ENCODE peak calls at places on chromosomes 12 and 14, in eight cellular contexts. V, Q, D, H, C, P, Y and M are unnamed samples.
A peak's percentile ranks its signal among the peaks of the same experiment; 100 is the strongest.

GRCh38 chr12:12999959-13000615 is at the start of gene HEBP1:
- DNase-seq in H (peak; percentile 84), Q (peak; percentile 85), P (peak; percentile 79), V (peak; percentile 97), Y (peak; percentile 96), D (peak; percentile 97), C (peak; percentile 96), M (peak; percentile 97)

GRCh38 chr14:95464524-95464923 is 51.9 kb downstream of the SYNE3 start:
- DNase-seq in V (no peak), Q (no peak), C (no peak), H (no peak), Y (no peak), P (no peak), D (no peak), M (no peak)

GRCh38 chr12:98830657-98831056 is 185.6 kb downstream of the APAF1 start:
- DNase-seq in V (no peak), D (no peak), Y (no peak), P (no peak), H (no peak), C (no peak), Q (no peak), M (no peak)

GRCh38 chr12:2294651-2295475 is 242.1 kb downstream of the CACNA1C start:
- DNase-seq in D (peak; percentile 71), C (peak; percentile 48), H (peak; percentile 69), P (no peak), Y (no peak), Q (no peak), V (no peak), M (no peak)

GRCh38 chr12:126811401-126811800 is 1455.6 kb upstream of the TMEM132C start:
- DNase-seq in V (no peak), Q (no peak), C (no peak), P (no peak), H (no peak), D (no peak), Y (no peak), M (no peak)

GRCh38 chr14:74401504-74402241 is 24.3 kb downstream of the SYNDIG1L start:
- DNase-seq in D (peak; percentile 18), Q (peak; percentile 47), C (peak; percentile 9), P (peak; percentile 68), H (no peak), V (peak; percentile 29), Y (peak; percentile 44), M (peak; percentile 38)

GRCh38 chr12:11623382-11623781 is 26.1 kb upstream of the ETV6 start:
- DNase-seq in C (no peak), H (peak; percentile 60), D (no peak), Q (no peak), Y (no peak), V (no peak), P (no peak), M (no peak)

GRCh38 chr14:90842726-90843125 is 26.5 kb upstream of the TTC7B start:
- DNase-seq in C (no peak), H (no peak), D (no peak), Q (peak; percentile 10), P (peak; percentile 10), V (no peak), Y (no peak), M (no peak)

GRCh38 chr14:77980475-77981321 is 180.8 kb downstream of the ADCK1 start:
- DNase-seq in H (no peak), C (no peak), D (no peak), Q (no peak), P (peak; percentile 74), V (no peak), Y (no peak), M (peak; percentile 83)

GRCh38 chr12:104494137-104494815 is 37.5 kb downstream of the CHST11 start:
- DNase-seq in H (no peak), V (no peak), C (no peak), P (no peak), Y (peak; percentile 51), Q (peak; percentile 32), D (peak; percentile 73), M (no peak)

GRCh38 chr14:60839657-60840056 is 105.1 kb downstream of the MNAT1 start:
- DNase-seq in V (no peak), Y (no peak), C (no peak), P (no peak), D (no peak), Q (no peak), H (no peak), M (no peak)

GRCh38 chr12:15701212-15701611 is 88.0 kb downstream of the EPS8 start:
- DNase-seq in P (no peak), C (no peak), H (peak; percentile 70), Q (no peak), D (peak; percentile 67), V (no peak), Y (no peak), M (no peak)

GRCh38 chr14:26873556-26873955 is 275.7 kb upstream of the NOVA1 start:
- DNase-seq in C (no peak), D (no peak), H (no peak), V (no peak), P (no peak), Y (no peak), Q (no peak), M (no peak)
- H3K9me3 ChIP-seq in C (no peaks in the 10 kb centered on the region), D (no peaks in the 10 kb centered on the region), H (peaks cover 2% of the 10 kb centered on the region), V (no peaks in the 10 kb centered on the region), P (no peaks in the 10 kb centered on the region), Y (peaks cover 13% of the 10 kb centered on the region), Q (no peaks in the 10 kb centered on the region), M (no peaks in the 10 kb centered on the region)

DNA sequence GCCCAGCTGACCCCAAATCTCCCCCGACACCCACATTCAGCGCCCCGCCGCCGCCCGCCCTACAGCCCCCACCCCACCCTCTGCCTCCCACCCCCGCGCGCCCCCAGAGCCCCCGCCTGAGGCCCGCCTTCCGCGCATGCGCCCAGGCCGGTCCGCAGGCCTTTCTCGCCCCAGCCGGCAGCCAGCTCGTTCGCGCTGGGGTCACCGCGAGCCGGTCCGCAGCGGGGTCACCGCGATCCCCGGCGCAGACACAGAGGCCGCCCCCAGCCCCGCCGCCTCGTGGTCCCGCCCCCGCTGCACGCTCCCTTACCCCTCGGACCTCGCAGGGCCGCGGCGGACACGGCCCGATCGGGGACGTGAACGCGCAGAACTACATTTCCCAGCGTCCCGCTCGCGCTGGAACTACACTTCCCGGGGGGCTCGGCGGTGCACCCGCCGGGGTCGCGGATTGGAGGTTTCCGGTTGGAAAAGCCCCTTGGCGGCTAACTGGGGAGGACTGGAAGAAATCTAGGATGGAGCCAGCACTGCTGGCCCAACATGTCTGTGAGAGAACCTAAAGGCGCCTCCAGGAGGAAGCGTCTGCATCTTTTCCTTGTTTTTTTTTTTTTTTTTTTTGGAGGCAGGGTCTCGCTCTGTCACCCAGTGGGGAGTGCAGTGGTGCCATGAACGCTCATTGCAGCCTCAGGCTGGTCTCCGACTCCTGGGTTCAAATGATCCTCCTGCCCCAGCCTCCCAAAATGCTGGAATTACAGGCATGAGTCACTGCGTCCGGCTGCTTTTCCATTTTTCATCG is at the start of gene ZNF605:
- DNase-seq in Q (peak; percentile 57), P (peak; percentile 84), D (peak; percentile 95), H (peak; percentile 89), V (peak; percentile 92), C (peak; percentile 75), Y (peak; percentile 71), M (peak; percentile 87)
- H3K9me3 ChIP-seq in Q (peaks cover 33% of the 10 kb centered on the region), P (peaks cover 13% of the 10 kb centered on the region), D (no peaks in the 10 kb centered on the region), H (peaks cover 30% of the 10 kb centered on the region), V (peaks cover 27% of the 10 kb centered on the region), C (peaks cover 14% of the 10 kb centered on the region), Y (no peaks in the 10 kb centered on the region), M (peaks cover 20% of the 10 kb centered on the region)

DNA sequence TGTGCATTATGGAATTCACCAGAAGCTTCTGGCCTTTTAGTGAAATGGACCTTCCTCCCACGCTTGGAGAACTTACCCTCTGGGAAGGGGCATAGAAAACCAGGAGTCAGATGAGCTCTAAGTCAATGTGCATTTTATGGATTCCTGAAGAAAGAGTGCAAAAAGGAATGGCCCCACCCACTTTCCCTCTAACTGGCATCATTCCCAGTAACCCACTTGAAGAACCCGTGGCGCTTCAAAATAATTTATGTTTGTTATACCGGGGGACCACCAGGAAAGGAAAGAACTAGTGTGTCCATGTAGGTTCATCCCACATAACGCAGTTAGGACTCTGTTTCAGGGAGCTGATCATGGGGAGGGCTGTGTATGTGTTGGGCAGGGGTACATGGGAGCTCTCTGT is 1153.4 kb downstream of the TMEM121 start:
- DNase-seq in H (no peak), D (no peak), P (no peak), V (no peak), Q (no peak), C (no peak), Y (no peak), M (no peak)
- H3K9me3 ChIP-seq in H (peaks cover 8% of the 10 kb centered on the region), D (no peaks in the 10 kb centered on the region), P (no peaks in the 10 kb centered on the region), V (no peaks in the 10 kb centered on the region), Q (no peaks in the 10 kb centered on the region), C (no peaks in the 10 kb centered on the region), Y (no peaks in the 10 kb centered on the region), M (no peaks in the 10 kb centered on the region)

GRCh38 chr14:105528197-105528858 is 1.9 kb downstream of the TMEM121 start:
- DNase-seq in P (peak; percentile 83), C (peak; percentile 67), D (peak; percentile 90), V (peak; percentile 79), Y (peak; percentile 70), H (peak; percentile 62), Q (peak; percentile 50), M (peak; percentile 83)
- H3K9me3 ChIP-seq in P (no peaks in the 10 kb centered on the region), C (no peaks in the 10 kb centered on the region), D (no peaks in the 10 kb centered on the region), V (no peaks in the 10 kb centered on the region), Y (no peaks in the 10 kb centered on the region), H (no peaks in the 10 kb centered on the region), Q (no peaks in the 10 kb centered on the region), M (no peaks in the 10 kb centered on the region)

DNA sequence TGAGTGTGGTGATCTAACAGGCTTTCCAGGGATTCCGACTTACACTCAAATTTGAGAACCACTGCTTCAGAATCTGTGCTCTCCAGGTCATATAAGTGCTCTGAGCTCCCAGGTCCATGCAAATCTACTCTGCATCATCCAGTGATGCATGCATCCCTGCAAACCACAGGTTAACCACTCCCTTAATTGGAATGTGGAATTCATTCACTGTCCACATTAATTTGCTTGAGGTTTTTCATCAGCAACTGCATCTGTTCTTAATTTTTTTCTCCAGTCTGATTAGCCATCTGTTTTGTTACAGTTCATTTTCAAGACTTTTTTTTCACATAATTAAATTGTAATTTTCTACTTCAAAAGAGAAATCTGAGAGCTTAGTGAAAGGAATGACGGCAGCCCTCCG is 43.4 kb upstream of the RIN3 start:
- DNase-seq in P (no peak), Y (no peak), V (no peak), C (no peak), D (peak; percentile 85), Q (no peak), H (peak; percentile 65), M (no peak)
- H3K9me3 ChIP-seq in P (peaks cover 3% of the 10 kb centered on the region), Y (peaks cover 13% of the 10 kb centered on the region), V (peaks cover 26% of the 10 kb centered on the region), C (no peaks in the 10 kb centered on the region), D (no peaks in the 10 kb centered on the region), Q (peaks cover 9% of the 10 kb centered on the region), H (peaks cover 2% of the 10 kb centered on the region), M (peaks cover 12% of the 10 kb centered on the region)

DNA sequence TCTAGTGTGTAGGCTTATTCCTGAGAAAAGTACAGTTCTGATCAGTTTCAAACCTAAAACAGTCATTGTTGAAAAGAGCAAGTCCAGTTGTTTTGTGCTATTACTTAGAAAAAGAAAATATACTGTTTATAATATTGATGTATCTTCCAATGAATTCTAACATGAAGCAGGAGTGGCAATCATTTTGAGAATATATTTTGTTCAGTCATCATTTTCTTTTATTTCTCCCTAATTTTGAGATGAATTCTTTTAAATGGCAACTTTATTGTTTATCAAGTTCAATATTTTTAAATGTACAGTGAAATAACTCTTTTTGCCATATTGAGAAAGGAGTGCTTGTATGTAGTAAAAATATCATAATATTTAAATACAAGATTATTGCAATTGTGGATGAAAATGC is 862.2 kb upstream of the MDGA2 start:
- DNase-seq in Y (no peak), C (no peak), P (no peak), D (no peak), Q (no peak), H (no peak), V (no peak), M (no peak)
- H3K9me3 ChIP-seq in Y (no peaks in the 10 kb centered on the region), C (no peaks in the 10 kb centered on the region), P (no peaks in the 10 kb centered on the region), D (no peaks in the 10 kb centered on the region), Q (no peaks in the 10 kb centered on the region), H (no peaks in the 10 kb centered on the region), V (no peaks in the 10 kb centered on the region), M (no peaks in the 10 kb centered on the region)